ENCODE peak calls at places on chromosome 5, in eight cellular contexts. I is NCI-H2107; K is NCI-H1105; N is T-cell; G is coronary artery; B is effector memory CD8-positive, alpha-beta T cell; S is Caki2; L is GM13976. D is an unnamed sample.

GRCh38 chr5:72402959-72403628 is 82.9 kb downstream of the PTCD2 start:
- DNase-seq in L (no peak), N (no peak), K (no peak), G (no peak), I (no peak), S (no peak), B (no peak), D (no peak)

GRCh38 chr5:33781286-33781685 is 110.5 kb downstream of the ADAMTS12 start:
- DNase-seq in G (no peak), S (no peak), N (no peak), K (no peak), I (no peak), L (no peak), B (no peak), D (no peak)

GRCh38 chr5:138033275-138033808 is 463 bp upstream of the FAM13B start:
- DNase-seq in B (no peak), S (peak), I (no peak), G (no peak), N (no peak), L (peak), K (peak), D (no peak)

GRCh38 chr5:148816822-148817221 is 9.6 kb upstream of the ADRB2 start:
- DNase-seq in I (no peak), S (no peak), G (no peak), L (no peak), B (no peak), K (no peak), N (no peak), D (no peak)

GRCh38 chr5:181181650-181182565 is 23.1 kb downstream of the TRIM7 start:
- DNase-seq in S (peak), I (no peak), B (peak), L (peak), G (no peak), N (peak), K (no peak), D (peak)

GRCh38 chr5:151086905-151087360 is 6.1 kb upstream of the TNIP1 start:
- DNase-seq in K (no peak), N (peak), I (no peak), L (peak), S (no peak), B (peak), G (no peak), D (no peak)

GRCh38 chr5:170293273-170293672 is 4.3 kb downstream of the LCP2 start:
- DNase-seq in K (no peak), B (peak), G (no peak), S (no peak), L (peak), I (no peak), N (peak), D (peak)

GRCh38 chr5:54460181-54460919 is 4.9 kb downstream of the HSPB3 start:
- DNase-seq in S (no peak), L (no peak), K (no peak), I (no peak), N (no peak), G (no peak), B (no peak), D (no peak)

GRCh38 chr5:99060306-99061261 is 131.8 kb upstream of the CHD1 start:
- DNase-seq in N (peak), I (peak), S (peak), G (no peak), L (peak), K (peak), B (peak), D (peak)

GRCh38 chr5:142012792-142013388 is at the start of gene GNPDA1:
- DNase-seq in G (peak), N (peak), B (peak), I (no peak), S (peak), L (peak), K (no peak), D (peak)

GRCh38 chr5:176415240-176416122 is 858 bp downstream of the CLTB start:
- DNase-seq in S (no peak), G (peak), L (peak), N (no peak), I (no peak), K (no peak), B (no peak), D (peak)

GRCh38 chr5:31682847-31683246 is 43.9 kb downstream of the PDZD2 start:
- DNase-seq in B (no peak), G (no peak), S (no peak), N (no peak), L (no peak), I (no peak), K (no peak), D (no peak)

GRCh38 chr5:152246401-152246800 is 158.7 kb downstream of the NMUR2 start:
- DNase-seq in K (no peak), S (peak), B (no peak), G (no peak), N (no peak), I (no peak), L (no peak), D (no peak)

GRCh38 chr5:97077246-97077645 is 65.2 kb downstream of the LIX1 start:
- DNase-seq in S (no peak), I (no peak), L (no peak), B (no peak), K (no peak), G (no peak), N (no peak), D (no peak)

GRCh38 chr5:155049569-155050383 is 36.2 kb downstream of the KIF4B start:
- DNase-seq in S (no peak), K (no peak), B (no peak), I (no peak), L (no peak), G (no peak), N (no peak), D (no peak)